ENCODE peak calls at places on chromosome 2, in eight cellular contexts. M, U, V, T, S, J, B and N are unnamed samples.

GRCh38 chr2:240986787-240987411 is 11.5 kb upstream of the SNED1 start:
- DNase-seq in V (no peak), J (no peak), S (no peak), T (no peak), B (no peak), M (no peak), U (no peak), N (no peak)

GRCh38 chr2:168490015-168490874 is 34.2 kb downstream of the CERS6 start:
- DNase-seq in J (no peak), V (peak), S (peak), T (no peak), U (no peak), M (no peak), B (peak), N (peak)

GRCh38 chr2:171789956-171790355 is 102.7 kb downstream of the DYNC1I2 start:
- DNase-seq in J (no peak), V (no peak), T (no peak), M (no peak), U (no peak), B (no peak), S (no peak), N (no peak)

GRCh38 chr2:53640466-53640865 is 127.1 kb upstream of the CHAC2 start:
- DNase-seq in U (no peak), T (no peak), S (no peak), M (no peak), J (no peak), V (no peak), B (no peak), N (no peak)

GRCh38 chr2:151718247-151718646 is 16.0 kb downstream of the NEB start:
- DNase-seq in M (no peak), T (no peak), U (no peak), V (no peak), B (no peak), J (no peak), S (no peak), N (no peak)

GRCh38 chr2:63834401-63834800 is 7.3 kb upstream of the UGP2 start:
- DNase-seq in V (no peak), S (no peak), T (no peak), B (no peak), J (no peak), U (no peak), M (peak), N (no peak)

GRCh38 chr2:9538000-9538507 is 17.6 kb downstream of the ADAM17 start:
- DNase-seq in S (peak), V (peak), B (peak), M (no peak), J (no peak), T (no peak), U (no peak), N (no peak)

GRCh38 chr2:91477731-91478672 is 2786.5 kb downstream of the RPIA start:
- DNase-seq in M (no peak), J (no peak), S (no peak), B (no peak), T (peak), V (peak), U (no peak), N (no peak)